ENCODE peak calls at places on chromosomes 13 and 19, in ten cellular contexts. One of them, this sample, is unnamed.

GRCh38 chr13:74644239-74644638 is 510.0 kb upstream of the KLF12 start:
- DNase-seq in lower leg skin: no peak
- DNase-seq in body of pancreas: no peak
- DNase-seq in upper lobe of left lung: no peak
- DNase-seq in right lobe of liver: no peak
- DNase-seq in esophagus squamous epithelium: no peak
- DNase-seq in breast epithelium: no peak
- DNase-seq in ovary: no peak
- DNase-seq in uterus: no peak
- DNase-seq in A549: no peak
- DNase-seq in this sample: no peak

GRCh38 chr19:38062959-38063786 is 156.2 kb downstream of the SIPA1L3 start:
- DNase-seq in lower leg skin: no peak
- DNase-seq in body of pancreas: peak; percentile 49
- DNase-seq in upper lobe of left lung: no peak
- DNase-seq in right lobe of liver: no peak
- DNase-seq in esophagus squamous epithelium: no peak
- DNase-seq in breast epithelium: no peak
- DNase-seq in ovary: no peak
- DNase-seq in uterus: no peak
- DNase-seq in A549: no peak
- DNase-seq in this sample: no peak

GRCh38 chr13:110371550-110372465 is 64.7 kb downstream of the COL4A2 start:
- DNase-seq in lower leg skin: no peak
- DNase-seq in body of pancreas: no peak
- DNase-seq in upper lobe of left lung: no peak
- DNase-seq in right lobe of liver: no peak
- DNase-seq in esophagus squamous epithelium: no peak
- DNase-seq in breast epithelium: no peak
- DNase-seq in ovary: no peak
- DNase-seq in uterus: peak; percentile 68
- DNase-seq in A549: no peak
- DNase-seq in this sample: no peak

GRCh38 chr19:2363419-2363818 is 3.4 kb downstream of the TMPRSS9 start:
- DNase-seq in lower leg skin: no peak
- DNase-seq in body of pancreas: no peak
- DNase-seq in upper lobe of left lung: no peak
- DNase-seq in right lobe of liver: no peak
- DNase-seq in esophagus squamous epithelium: no peak
- DNase-seq in breast epithelium: no peak
- DNase-seq in ovary: no peak
- DNase-seq in uterus: no peak
- DNase-seq in A549: no peak
- DNase-seq in this sample: no peak

GRCh38 chr13:98976941-98977340 is 923 bp downstream of the DOCK9 start:
- DNase-seq in lower leg skin: no peak
- DNase-seq in body of pancreas: no peak
- DNase-seq in upper lobe of left lung: no peak
- DNase-seq in right lobe of liver: no peak
- DNase-seq in esophagus squamous epithelium: no peak
- DNase-seq in breast epithelium: no peak
- DNase-seq in ovary: no peak
- DNase-seq in uterus: no peak
- DNase-seq in A549: no peak
- DNase-seq in this sample: no peak

GRCh38 chr13:27820524-27821482 is 28.5 kb downstream of the GSX1 start:
- DNase-seq in lower leg skin: no peak
- DNase-seq in body of pancreas: no peak
- DNase-seq in upper lobe of left lung: no peak
- DNase-seq in right lobe of liver: no peak
- DNase-seq in esophagus squamous epithelium: no peak
- DNase-seq in breast epithelium: no peak
- DNase-seq in ovary: no peak
- DNase-seq in uterus: no peak
- DNase-seq in A549: no peak
- DNase-seq in this sample: no peak

GRCh38 chr19:3132971-3133792 is 2.7 kb upstream of the GNA15 start:
- DNase-seq in lower leg skin: peak; percentile 45
- DNase-seq in body of pancreas: peak; percentile 36
- DNase-seq in upper lobe of left lung: peak; percentile 78
- DNase-seq in right lobe of liver: no peak
- DNase-seq in esophagus squamous epithelium: no peak
- DNase-seq in breast epithelium: no peak
- DNase-seq in ovary: no peak
- DNase-seq in uterus: no peak
- DNase-seq in A549: no peak
- DNase-seq in this sample: peak; percentile 94

GRCh38 chr13:33168326-33168960 is 117.1 kb downstream of the STARD13 start:
- DNase-seq in lower leg skin: no peak
- DNase-seq in body of pancreas: no peak
- DNase-seq in upper lobe of left lung: no peak
- DNase-seq in right lobe of liver: peak; percentile 51
- DNase-seq in esophagus squamous epithelium: no peak
- DNase-seq in breast epithelium: no peak
- DNase-seq in ovary: no peak
- DNase-seq in uterus: no peak
- DNase-seq in A549: no peak
- DNase-seq in this sample: no peak

GRCh38 chr19:45824041-45824471 is 8.9 kb upstream of the RSPH6A start:
- DNase-seq in lower leg skin: no peak
- DNase-seq in body of pancreas: peak; percentile 59
- DNase-seq in upper lobe of left lung: no peak
- DNase-seq in right lobe of liver: no peak
- DNase-seq in esophagus squamous epithelium: no peak
- DNase-seq in breast epithelium: peak; percentile 65
- DNase-seq in ovary: no peak
- DNase-seq in uterus: no peak
- DNase-seq in A549: no peak
- DNase-seq in this sample: no peak

GRCh38 chr13:111666377-111666776 is 345.9 kb downstream of the TEX29 start:
- DNase-seq in lower leg skin: no peak
- DNase-seq in body of pancreas: no peak
- DNase-seq in upper lobe of left lung: no peak
- DNase-seq in right lobe of liver: peak; percentile 13
- DNase-seq in esophagus squamous epithelium: no peak
- DNase-seq in breast epithelium: no peak
- DNase-seq in ovary: no peak
- DNase-seq in uterus: no peak
- DNase-seq in A549: no peak
- DNase-seq in this sample: no peak

GRCh38 chr19:12801466-12802266 is at the start of the genes PRDX2 and THSD8:
- DNase-seq in lower leg skin: peak; percentile 43
- DNase-seq in body of pancreas: peak; percentile 87
- DNase-seq in upper lobe of left lung: peak; percentile 70
- DNase-seq in right lobe of liver: peak; percentile 88
- DNase-seq in esophagus squamous epithelium: no peak
- DNase-seq in breast epithelium: no peak
- DNase-seq in ovary: peak; percentile 88
- DNase-seq in uterus: peak; percentile 72
- DNase-seq in A549: no peak
- DNase-seq in this sample: no peak

GRCh38 chr13:29936961-29937360 is 86.5 kb upstream of the UBL3 start:
- DNase-seq in lower leg skin: no peak
- DNase-seq in body of pancreas: no peak
- DNase-seq in upper lobe of left lung: no peak
- DNase-seq in right lobe of liver: no peak
- DNase-seq in esophagus squamous epithelium: no peak
- DNase-seq in breast epithelium: no peak
- DNase-seq in ovary: no peak
- DNase-seq in uterus: no peak
- DNase-seq in A549: no peak
- DNase-seq in this sample: no peak

GRCh38 chr19:19385900-19386339 is 19.6 kb upstream of the GATAD2A start:
- DNase-seq in lower leg skin: no peak
- DNase-seq in body of pancreas: no peak
- DNase-seq in upper lobe of left lung: peak; percentile 72
- DNase-seq in right lobe of liver: no peak
- DNase-seq in esophagus squamous epithelium: no peak
- DNase-seq in breast epithelium: no peak
- DNase-seq in ovary: peak; percentile 55
- DNase-seq in uterus: peak; percentile 34
- DNase-seq in A549: no peak
- DNase-seq in this sample: peak; percentile 47
- TF ChIP-seq POLR2A in lower leg skin: no peak
- TF ChIP-seq POLR2A in body of pancreas: peak; percentile 21
- TF ChIP-seq POLR2A in upper lobe of left lung: peak; percentile 60
- TF ChIP-seq POLR2A in right lobe of liver: peak; percentile 65
- TF ChIP-seq POLR2A in esophagus squamous epithelium: no peak
- TF ChIP-seq POLR2A in breast epithelium: no peak
- TF ChIP-seq POLR2A in ovary: no peak
- TF ChIP-seq POLR2A in uterus: peak; percentile 41
- TF ChIP-seq POLR2A in A549: peak; percentile 67
- TF ChIP-seq POLR2A in this sample: peak; percentile 78

GRCh38 chr19:55674841-55675660 is at the start of gene EPN1:
- DNase-seq in lower leg skin: peak; percentile 95
- DNase-seq in body of pancreas: peak; percentile 97
- DNase-seq in upper lobe of left lung: peak; percentile 97
- DNase-seq in right lobe of liver: peak; percentile 98
- DNase-seq in esophagus squamous epithelium: peak; percentile 79
- DNase-seq in breast epithelium: peak; percentile 91
- DNase-seq in ovary: peak; percentile 97
- DNase-seq in uterus: peak; percentile 95
- DNase-seq in A549: peak; percentile 99
- DNase-seq in this sample: peak; percentile 100
- TF ChIP-seq POLR2A in lower leg skin: no peak
- TF ChIP-seq POLR2A in body of pancreas: peak; percentile 61
- TF ChIP-seq POLR2A in upper lobe of left lung: peak; percentile 75
- TF ChIP-seq POLR2A in right lobe of liver: peak; percentile 54
- TF ChIP-seq POLR2A in esophagus squamous epithelium: no peak
- TF ChIP-seq POLR2A in breast epithelium: no peak
- TF ChIP-seq POLR2A in ovary: peak; percentile 51
- TF ChIP-seq POLR2A in uterus: peak; percentile 45
- TF ChIP-seq POLR2A in A549: no peak
- TF ChIP-seq POLR2A in this sample: peak; percentile 71

GRCh38 chr13:49247722-49248432 is at the start of gene CDADC1:
- DNase-seq in lower leg skin: peak; percentile 94
- DNase-seq in body of pancreas: peak; percentile 99
- DNase-seq in upper lobe of left lung: peak; percentile 98
- DNase-seq in right lobe of liver: peak; percentile 99
- DNase-seq in esophagus squamous epithelium: peak; percentile 67
- DNase-seq in breast epithelium: peak; percentile 94
- DNase-seq in ovary: peak; percentile 99
- DNase-seq in uterus: peak; percentile 98
- DNase-seq in A549: peak; percentile 80
- DNase-seq in this sample: peak; percentile 72
- TF ChIP-seq POLR2A in lower leg skin: no peak
- TF ChIP-seq POLR2A in body of pancreas: peak; percentile 92
- TF ChIP-seq POLR2A in upper lobe of left lung: peak; percentile 92
- TF ChIP-seq POLR2A in right lobe of liver: peak; percentile 86
- TF ChIP-seq POLR2A in esophagus squamous epithelium: no peak
- TF ChIP-seq POLR2A in breast epithelium: peak; percentile 84
- TF ChIP-seq POLR2A in ovary: peak; percentile 92
- TF ChIP-seq POLR2A in uterus: peak; percentile 85
- TF ChIP-seq POLR2A in A549: peak; percentile 69
- TF ChIP-seq POLR2A in this sample: peak; percentile 78

GRCh38 chr19:18340990-18341868 is 831 bp downstream of the PGPEP1 start:
- DNase-seq in lower leg skin: no peak
- DNase-seq in body of pancreas: peak; percentile 77
- DNase-seq in upper lobe of left lung: peak; percentile 72
- DNase-seq in right lobe of liver: peak; percentile 82
- DNase-seq in esophagus squamous epithelium: no peak
- DNase-seq in breast epithelium: peak; percentile 41
- DNase-seq in ovary: peak; percentile 63
- DNase-seq in uterus: peak; percentile 66
- DNase-seq in A549: no peak
- DNase-seq in this sample: peak; percentile 82
- TF ChIP-seq POLR2A in lower leg skin: no peak
- TF ChIP-seq POLR2A in body of pancreas: peak; percentile 58
- TF ChIP-seq POLR2A in upper lobe of left lung: no peak
- TF ChIP-seq POLR2A in right lobe of liver: no peak
- TF ChIP-seq POLR2A in esophagus squamous epithelium: no peak
- TF ChIP-seq POLR2A in breast epithelium: no peak
- TF ChIP-seq POLR2A in ovary: no peak
- TF ChIP-seq POLR2A in uterus: no peak
- TF ChIP-seq POLR2A in A549: no peak
- TF ChIP-seq POLR2A in this sample: no peak